ENCODE peak calls at places on chromosomes 16 and 17, in six cellular contexts. One of them, this sample, is unnamed.
A peak's percentile ranks its signal among the peaks of the same experiment; 100 is the strongest.

GRCh38 chr16:58026139-58026704 is 668 bp downstream of the MMP15 start:
- DNase-seq in hepatocyte: peak; percentile 65
- DNase-seq in DND-41: no peak
- DNase-seq in GM23338: peak; percentile 64
- DNase-seq in PC-9: peak; percentile 28
- DNase-seq in keratinocyte: no peak
- DNase-seq in this sample: peak; percentile 47

GRCh38 chr17:79795795-79796569 is 895 bp downstream of the CBX8 start:
- DNase-seq in hepatocyte: no peak
- DNase-seq in DND-41: no peak
- DNase-seq in GM23338: no peak
- DNase-seq in PC-9: peak; percentile 7
- DNase-seq in keratinocyte: no peak
- DNase-seq in this sample: no peak

GRCh38 chr17:13544292-13544691 is 57.4 kb downstream of the HS3ST3A1 start:
- DNase-seq in hepatocyte: peak; percentile 69
- DNase-seq in DND-41: no peak
- DNase-seq in GM23338: no peak
- DNase-seq in PC-9: no peak
- DNase-seq in keratinocyte: peak; percentile 5
- DNase-seq in this sample: no peak

GRCh38 chr16:60902114-60902513 is 1134.1 kb downstream of the CDH8 start:
- DNase-seq in hepatocyte: no peak
- DNase-seq in DND-41: no peak
- DNase-seq in GM23338: no peak
- DNase-seq in PC-9: no peak
- DNase-seq in keratinocyte: no peak
- DNase-seq in this sample: no peak

GRCh38 chr16:86510465-86511261 is at the start of gene FOXF1:
- DNase-seq in hepatocyte: no peak
- DNase-seq in DND-41: no peak
- DNase-seq in GM23338: peak; percentile 64
- DNase-seq in PC-9: no peak
- DNase-seq in keratinocyte: no peak
- DNase-seq in this sample: peak; percentile 30

GRCh38 chr16:77881355-77882003 is 93.1 kb downstream of the VAT1L start:
- DNase-seq in hepatocyte: no peak
- DNase-seq in DND-41: no peak
- DNase-seq in GM23338: no peak
- DNase-seq in PC-9: no peak
- DNase-seq in keratinocyte: no peak
- DNase-seq in this sample: no peak

GRCh38 chr16:58119509-58119845 is 9.7 kb downstream of the CFAP20 start:
- DNase-seq in hepatocyte: no peak
- DNase-seq in DND-41: no peak
- DNase-seq in GM23338: no peak
- DNase-seq in PC-9: no peak
- DNase-seq in keratinocyte: no peak
- DNase-seq in this sample: peak; percentile 76

GRCh38 chr17:77396610-77397009 is 255.8 kb downstream of the SEC14L1 start:
- DNase-seq in hepatocyte: no peak
- DNase-seq in DND-41: no peak
- DNase-seq in GM23338: no peak
- DNase-seq in PC-9: no peak
- DNase-seq in keratinocyte: no peak
- DNase-seq in this sample: no peak

GRCh38 chr16:22003195-22003594 is 2.3 kb upstream of the PDZD9 start:
- DNase-seq in hepatocyte: no peak
- DNase-seq in DND-41: no peak
- DNase-seq in GM23338: no peak
- DNase-seq in PC-9: no peak
- DNase-seq in keratinocyte: no peak
- DNase-seq in this sample: no peak

GRCh38 chr16:46720619-46721018 is 27.5 kb downstream of the MYLK3 start:
- DNase-seq in hepatocyte: no peak
- DNase-seq in DND-41: no peak
- DNase-seq in GM23338: no peak
- DNase-seq in PC-9: no peak
- DNase-seq in keratinocyte: no peak
- DNase-seq in this sample: no peak

GRCh38 chr17:68355093-68355492 is 63.8 kb downstream of the ARSG start:
- DNase-seq in hepatocyte: no peak
- DNase-seq in DND-41: no peak
- DNase-seq in GM23338: no peak
- DNase-seq in PC-9: no peak
- DNase-seq in keratinocyte: no peak
- DNase-seq in this sample: no peak

GRCh38 chr17:79028496-79029326 is 4.7 kb downstream of the C1QTNF1 start:
- DNase-seq in hepatocyte: no peak
- DNase-seq in DND-41: no peak
- DNase-seq in GM23338: no peak
- DNase-seq in PC-9: no peak
- DNase-seq in keratinocyte: no peak
- DNase-seq in this sample: no peak

GRCh38 chr17:31428512-31428911 is 37.0 kb downstream of the RAB11FIP4 start:
- DNase-seq in hepatocyte: no peak
- DNase-seq in DND-41: no peak
- DNase-seq in GM23338: no peak
- DNase-seq in PC-9: no peak
- DNase-seq in keratinocyte: no peak
- DNase-seq in this sample: no peak

GRCh38 chr17:82767041-82767754 is 15.3 kb downstream of the TBCD start:
- DNase-seq in hepatocyte: peak; percentile 71
- DNase-seq in DND-41: peak; percentile 38
- DNase-seq in GM23338: peak; percentile 90
- DNase-seq in PC-9: peak; percentile 44
- DNase-seq in keratinocyte: no peak
- DNase-seq in this sample: peak; percentile 71

GRCh38 chr17:61862105-61862574 is 1.2 kb downstream of the BRIP1 start:
- DNase-seq in hepatocyte: no peak
- DNase-seq in DND-41: no peak
- DNase-seq in GM23338: no peak
- DNase-seq in PC-9: no peak
- DNase-seq in keratinocyte: no peak
- DNase-seq in this sample: no peak

GRCh38 chr17:76561799-76562268 is 22.0 kb downstream of the PRCD start:
- DNase-seq in hepatocyte: no peak
- DNase-seq in DND-41: no peak
- DNase-seq in GM23338: no peak
- DNase-seq in PC-9: no peak
- DNase-seq in keratinocyte: no peak
- DNase-seq in this sample: no peak

GRCh38 chr16:57141822-57142631 is 43.8 kb downstream of the PSME3IP1 start:
- DNase-seq in hepatocyte: no peak
- DNase-seq in DND-41: peak; percentile 45
- DNase-seq in GM23338: no peak
- DNase-seq in PC-9: no peak
- DNase-seq in keratinocyte: no peak
- DNase-seq in this sample: peak; percentile 81

GRCh38 chr17:77349976-77350830 is 209.4 kb downstream of the SEC14L1 start:
- DNase-seq in hepatocyte: peak; percentile 74
- DNase-seq in DND-41: no peak
- DNase-seq in GM23338: no peak
- DNase-seq in PC-9: no peak
- DNase-seq in keratinocyte: no peak
- DNase-seq in this sample: no peak

GRCh38 chr17:12122091-12122490 is 101.4 kb downstream of the MAP2K4 start:
- DNase-seq in hepatocyte: no peak
- DNase-seq in DND-41: no peak
- DNase-seq in GM23338: peak; percentile 5
- DNase-seq in PC-9: no peak
- DNase-seq in keratinocyte: no peak
- DNase-seq in this sample: no peak

GRCh38 chr16:1773703-1774455 is 945 bp upstream of the MRPS34 start:
- DNase-seq in hepatocyte: no peak
- DNase-seq in DND-41: no peak
- DNase-seq in GM23338: no peak
- DNase-seq in PC-9: peak; percentile 73
- DNase-seq in keratinocyte: no peak
- DNase-seq in this sample: no peak

DNA sequence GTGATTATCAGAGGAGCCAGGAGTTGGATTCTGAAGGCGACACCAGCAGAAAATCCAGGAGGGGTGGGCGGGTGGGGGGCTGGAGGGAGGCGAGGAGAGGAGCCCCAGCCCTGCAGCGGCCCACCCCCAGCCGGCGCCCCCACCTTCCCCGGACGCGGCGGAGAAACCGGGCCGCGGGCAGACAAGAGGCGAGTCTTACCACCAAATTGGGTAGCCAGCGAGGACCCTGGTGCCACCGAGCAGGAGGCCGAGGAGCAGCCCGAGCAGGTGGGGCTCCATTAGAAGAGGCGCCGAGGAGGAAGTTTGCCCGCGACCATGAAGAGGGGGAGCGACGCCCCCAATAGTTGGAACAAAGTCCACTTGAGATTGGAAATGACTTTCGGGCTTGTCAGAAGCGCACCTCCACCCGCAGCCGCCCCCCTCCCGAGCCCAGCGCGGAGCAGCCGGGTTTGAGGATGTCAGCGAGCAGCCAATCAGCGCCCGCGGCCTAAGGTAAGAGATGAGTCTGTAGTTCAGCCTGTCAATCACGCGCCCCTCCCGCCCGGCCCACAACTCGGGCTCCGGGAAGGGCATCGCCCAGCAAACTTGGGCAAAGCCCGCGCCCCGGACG is at the start of gene WNT3:
- DNase-seq in hepatocyte: no peak
- DNase-seq in DND-41: no peak
- DNase-seq in GM23338: peak; percentile 93
- DNase-seq in PC-9: no peak
- DNase-seq in keratinocyte: no peak
- DNase-seq in this sample: peak; percentile 26
- H3K4me3 ChIP-seq in hepatocyte: peak within 1 kb of the TSS; percentile 45
- H3K4me3 ChIP-seq in DND-41: no peak within 1 kb of the TSS
- H3K4me3 ChIP-seq in GM23338: peak within 1 kb of the TSS; percentile 79
- H3K4me3 ChIP-seq in PC-9: peak within 1 kb of the TSS; percentile 61
- H3K4me3 ChIP-seq in keratinocyte: peak within 1 kb of the TSS; percentile 44
- H3K4me3 ChIP-seq in this sample: peak within 1 kb of the TSS; percentile 31

GRCh38 chr17:36939944-36940312 is 2.7 kb downstream of the LHX1 start:
- DNase-seq in hepatocyte: no peak
- DNase-seq in DND-41: no peak
- DNase-seq in GM23338: peak; percentile 74
- DNase-seq in PC-9: no peak
- DNase-seq in keratinocyte: no peak
- DNase-seq in this sample: no peak
- TF ChIP-seq EZH2 in hepatocyte: no peak
- TF ChIP-seq EZH2 in DND-41: no peak
- TF ChIP-seq EZH2 in GM23338: no peak
- TF ChIP-seq EZH2 in PC-9: no peak
- TF ChIP-seq EZH2 in keratinocyte: no peak
- TF ChIP-seq EZH2 in this sample: no peak

GRCh38 chr17:8186787-8187516 is 3.0 kb downstream of the BORCS6 start:
- DNase-seq in hepatocyte: peak; percentile 96
- DNase-seq in DND-41: peak; percentile 96
- DNase-seq in GM23338: peak; percentile 94
- DNase-seq in PC-9: peak; percentile 97
- DNase-seq in keratinocyte: peak; percentile 97
- DNase-seq in this sample: peak; percentile 98

GRCh38 chr17:8187517-8188407 is 2.2 kb downstream of the BORCS6 start:
- DNase-seq in hepatocyte: peak; percentile 96
- DNase-seq in DND-41: peak; percentile 94
- DNase-seq in GM23338: peak; percentile 98
- DNase-seq in PC-9: peak; percentile 94
- DNase-seq in keratinocyte: peak; percentile 88
- DNase-seq in this sample: peak; percentile 100

GRCh38 chr17:8185580-8186445 is 4.2 kb downstream of the BORCS6 start:
- DNase-seq in hepatocyte: peak; percentile 91
- DNase-seq in DND-41: peak; percentile 83
- DNase-seq in GM23338: peak; percentile 80
- DNase-seq in PC-9: peak; percentile 90
- DNase-seq in keratinocyte: no peak
- DNase-seq in this sample: peak; percentile 85

GRCh38 chr17:8188408-8188839 is 1.6 kb downstream of the BORCS6 start:
- DNase-seq in hepatocyte: no peak
- DNase-seq in DND-41: peak; percentile 26
- DNase-seq in GM23338: no peak
- DNase-seq in PC-9: no peak
- DNase-seq in keratinocyte: no peak
- DNase-seq in this sample: no peak

DNA sequence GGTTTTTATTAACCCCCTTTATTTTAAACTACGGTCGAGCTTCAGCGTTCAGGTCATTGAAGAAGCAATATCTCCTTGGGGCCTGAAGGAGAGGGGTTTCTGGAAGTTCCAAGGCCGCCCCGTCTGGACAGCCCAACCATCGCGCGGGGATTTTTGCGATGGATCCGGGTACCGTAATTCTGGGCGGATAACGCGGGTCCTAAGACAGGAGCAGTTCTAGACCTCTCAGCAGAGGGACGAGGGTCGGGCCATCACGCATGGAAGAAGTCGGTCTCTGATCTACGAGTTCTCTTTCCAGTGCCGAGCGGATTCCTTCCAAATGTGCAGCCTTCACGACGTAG is 3.6 kb downstream of the BORCS6 start:
- DNase-seq in hepatocyte: no peak
- DNase-seq in DND-41: no peak
- DNase-seq in GM23338: no peak
- DNase-seq in PC-9: no peak
- DNase-seq in keratinocyte: no peak
- DNase-seq in this sample: no peak
- H3K4me3 ChIP-seq in hepatocyte: peak overlapping the region; percentile 96
- H3K4me3 ChIP-seq in DND-41: peak overlapping the region; percentile 55
- H3K4me3 ChIP-seq in GM23338: peak overlapping the region; percentile 100
- H3K4me3 ChIP-seq in PC-9: peak overlapping the region; percentile 82
- H3K4me3 ChIP-seq in keratinocyte: peak overlapping the region; percentile 93
- H3K4me3 ChIP-seq in this sample: peak overlapping the region; percentile 82

GRCh38 chr16:68077866-68078725 is 7.1 kb upstream of the NFATC3 start:
- DNase-seq in hepatocyte: no peak
- DNase-seq in DND-41: no peak
- DNase-seq in GM23338: no peak
- DNase-seq in PC-9: no peak
- DNase-seq in keratinocyte: no peak
- DNase-seq in this sample: no peak
- TF ChIP-seq EZH2 in hepatocyte: no peak
- TF ChIP-seq EZH2 in DND-41: no peak
- TF ChIP-seq EZH2 in GM23338: no peak
- TF ChIP-seq EZH2 in PC-9: no peak
- TF ChIP-seq EZH2 in keratinocyte: no peak
- TF ChIP-seq EZH2 in this sample: no peak

GRCh38 chr16:66273036-66273435 is 93.5 kb upstream of the CDH5 start:
- DNase-seq in hepatocyte: peak; percentile 3
- DNase-seq in DND-41: no peak
- DNase-seq in GM23338: no peak
- DNase-seq in PC-9: no peak
- DNase-seq in keratinocyte: no peak
- DNase-seq in this sample: no peak

GRCh38 chr16:66269631-66270332 is 96.7 kb upstream of the CDH5 start:
- DNase-seq in hepatocyte: no peak
- DNase-seq in DND-41: no peak
- DNase-seq in GM23338: peak; percentile 59
- DNase-seq in PC-9: no peak
- DNase-seq in keratinocyte: no peak
- DNase-seq in this sample: peak; percentile 58

GRCh38 chr16:66272461-66272860 is 94.0 kb upstream of the CDH5 start:
- DNase-seq in hepatocyte: no peak
- DNase-seq in DND-41: no peak
- DNase-seq in GM23338: no peak
- DNase-seq in PC-9: no peak
- DNase-seq in keratinocyte: no peak
- DNase-seq in this sample: no peak

GRCh38 chr16:66270333-66270927 is 96.1 kb upstream of the CDH5 start:
- DNase-seq in hepatocyte: peak; percentile 81
- DNase-seq in DND-41: peak; percentile 69
- DNase-seq in GM23338: peak; percentile 87
- DNase-seq in PC-9: peak; percentile 54
- DNase-seq in keratinocyte: no peak
- DNase-seq in this sample: peak; percentile 90

GRCh38 chr16:66271074-66272060 is 95.1 kb upstream of the CDH5 start:
- DNase-seq in hepatocyte: no peak
- DNase-seq in DND-41: no peak
- DNase-seq in GM23338: no peak
- DNase-seq in PC-9: peak; percentile 15
- DNase-seq in keratinocyte: no peak
- DNase-seq in this sample: no peak
- H3K4me3 ChIP-seq in hepatocyte: no peak overlapping the region
- H3K4me3 ChIP-seq in DND-41: no peak overlapping the region
- H3K4me3 ChIP-seq in GM23338: peak overlapping the region; percentile 57
- H3K4me3 ChIP-seq in PC-9: no peak overlapping the region
- H3K4me3 ChIP-seq in keratinocyte: no peak overlapping the region
- H3K4me3 ChIP-seq in this sample: no peak overlapping the region